ENCODE peak calls at places on chromosome 12, in five cellular contexts. One of them, this sample, is unnamed.

GRCh38 chr12:16020034-16020433 is 108.9 kb downstream of the DERA start:
- DNase-seq in CD8-positive, alpha-beta T cell: no peak
- DNase-seq in esophagus squamous epithelium: no peak
- DNase-seq in coronary artery: no peak
- DNase-seq in substantia nigra: no peak
- DNase-seq in this sample: no peak

GRCh38 chr12:116551952-116552749 is 7.0 kb upstream of the MAP1LC3B2 start:
- DNase-seq in esophagus squamous epithelium: no peak
- DNase-seq in substantia nigra: no peak
- DNase-seq in coronary artery: no peak
- DNase-seq in CD8-positive, alpha-beta T cell: no peak
- DNase-seq in this sample: no peak

GRCh38 chr12:95440401-95440800 is 33.6 kb upstream of the METAP2 start:
- DNase-seq in substantia nigra: no peak
- DNase-seq in CD8-positive, alpha-beta T cell: no peak
- DNase-seq in coronary artery: no peak
- DNase-seq in esophagus squamous epithelium: no peak
- DNase-seq in this sample: no peak

GRCh38 chr12:120470150-120470817 is 736 bp upstream of the SRSF9 start:
- DNase-seq in esophagus squamous epithelium: no peak
- DNase-seq in coronary artery: peak; percentile 74
- DNase-seq in CD8-positive, alpha-beta T cell: no peak
- DNase-seq in substantia nigra: no peak
- DNase-seq in this sample: no peak

GRCh38 chr12:117012189-117012805 is 86.9 kb downstream of the TESC start:
- DNase-seq in esophagus squamous epithelium: no peak
- DNase-seq in substantia nigra: no peak
- DNase-seq in coronary artery: no peak
- DNase-seq in CD8-positive, alpha-beta T cell: no peak
- DNase-seq in this sample: no peak

GRCh38 chr12:54364413-54364812 is at the start of gene GPR84:
- DNase-seq in CD8-positive, alpha-beta T cell: no peak
- DNase-seq in coronary artery: no peak
- DNase-seq in esophagus squamous epithelium: no peak
- DNase-seq in substantia nigra: no peak
- DNase-seq in this sample: no peak

GRCh38 chr12:47785036-47785886 is 12.2 kb downstream of the SLC48A1 start:
- DNase-seq in substantia nigra: no peak
- DNase-seq in CD8-positive, alpha-beta T cell: no peak
- DNase-seq in esophagus squamous epithelium: no peak
- DNase-seq in coronary artery: no peak
- DNase-seq in this sample: no peak

GRCh38 chr12:47987411-47988072 is 16.7 kb downstream of the COL2A1 start:
- DNase-seq in CD8-positive, alpha-beta T cell: no peak
- DNase-seq in esophagus squamous epithelium: no peak
- DNase-seq in coronary artery: no peak
- DNase-seq in substantia nigra: no peak
- DNase-seq in this sample: no peak

GRCh38 chr12:76113800-76114757 is 29.6 kb upstream of the NAP1L1 start:
- DNase-seq in esophagus squamous epithelium: no peak
- DNase-seq in substantia nigra: no peak
- DNase-seq in CD8-positive, alpha-beta T cell: no peak
- DNase-seq in coronary artery: no peak
- DNase-seq in this sample: no peak

GRCh38 chr12:53098354-53098981 is 1.0 kb downstream of the IGFBP6 start:
- DNase-seq in esophagus squamous epithelium: no peak
- DNase-seq in coronary artery: peak; percentile 89
- DNase-seq in CD8-positive, alpha-beta T cell: no peak
- DNase-seq in substantia nigra: no peak
- DNase-seq in this sample: peak; percentile 64

GRCh38 chr12:93181396-93181965 is 196.2 kb upstream of the NUDT4 start:
- DNase-seq in CD8-positive, alpha-beta T cell: no peak
- DNase-seq in coronary artery: no peak
- DNase-seq in esophagus squamous epithelium: no peak
- DNase-seq in substantia nigra: no peak
- DNase-seq in this sample: no peak

GRCh38 chr12:68939500-68939899 is 6.5 kb upstream of the CPM start:
- DNase-seq in substantia nigra: no peak
- DNase-seq in CD8-positive, alpha-beta T cell: no peak
- DNase-seq in esophagus squamous epithelium: no peak
- DNase-seq in coronary artery: no peak
- DNase-seq in this sample: no peak

GRCh38 chr12:130473266-130473665 is 135.6 kb downstream of the PIWIL1 start:
- DNase-seq in CD8-positive, alpha-beta T cell: no peak
- DNase-seq in esophagus squamous epithelium: no peak
- DNase-seq in substantia nigra: no peak
- DNase-seq in coronary artery: no peak
- DNase-seq in this sample: no peak

GRCh38 chr12:27982380-27982779 is 9.8 kb upstream of the PTHLH start:
- DNase-seq in coronary artery: no peak
- DNase-seq in esophagus squamous epithelium: no peak
- DNase-seq in substantia nigra: no peak
- DNase-seq in CD8-positive, alpha-beta T cell: no peak
- DNase-seq in this sample: no peak

GRCh38 chr12:125533434-125534029 is 468.3 kb downstream of the AACS start:
- DNase-seq in coronary artery: peak; percentile 8
- DNase-seq in esophagus squamous epithelium: no peak
- DNase-seq in substantia nigra: peak; percentile 72
- DNase-seq in CD8-positive, alpha-beta T cell: no peak
- DNase-seq in this sample: no peak

GRCh38 chr12:109502332-109502731 is 24.9 kb downstream of the UBE3B start:
- DNase-seq in CD8-positive, alpha-beta T cell: no peak
- DNase-seq in substantia nigra: no peak
- DNase-seq in coronary artery: no peak
- DNase-seq in esophagus squamous epithelium: no peak
- DNase-seq in this sample: no peak

GRCh38 chr12:20950248-20950647 is 139.7 kb downstream of the SLCO1B3 start:
- DNase-seq in coronary artery: no peak
- DNase-seq in CD8-positive, alpha-beta T cell: no peak
- DNase-seq in substantia nigra: no peak
- DNase-seq in esophagus squamous epithelium: no peak
- DNase-seq in this sample: no peak

GRCh38 chr12:19285793-19286448 is 153.4 kb upstream of the AEBP2 start:
- DNase-seq in substantia nigra: no peak
- DNase-seq in CD8-positive, alpha-beta T cell: no peak
- DNase-seq in coronary artery: no peak
- DNase-seq in esophagus squamous epithelium: no peak
- DNase-seq in this sample: no peak

GRCh38 chr12:74021937-74022336 is 515.7 kb upstream of the ATXN7L3B start:
- DNase-seq in substantia nigra: peak; percentile 38
- DNase-seq in esophagus squamous epithelium: no peak
- DNase-seq in CD8-positive, alpha-beta T cell: no peak
- DNase-seq in coronary artery: no peak
- DNase-seq in this sample: no peak

GRCh38 chr12:87217486-87217885 is 811.7 kb downstream of the C12orf50 start:
- DNase-seq in CD8-positive, alpha-beta T cell: no peak
- DNase-seq in esophagus squamous epithelium: no peak
- DNase-seq in substantia nigra: no peak
- DNase-seq in coronary artery: no peak
- DNase-seq in this sample: no peak

GRCh38 chr12:127240249-127240929 is 1026.6 kb upstream of the TMEM132C start:
- DNase-seq in coronary artery: no peak
- DNase-seq in CD8-positive, alpha-beta T cell: no peak
- DNase-seq in substantia nigra: no peak
- DNase-seq in esophagus squamous epithelium: no peak
- DNase-seq in this sample: no peak

GRCh38 chr12:78636253-78636855 is 228.2 kb upstream of the SYT1 start:
- DNase-seq in CD8-positive, alpha-beta T cell: no peak
- DNase-seq in substantia nigra: no peak
- DNase-seq in coronary artery: no peak
- DNase-seq in esophagus squamous epithelium: no peak
- DNase-seq in this sample: no peak

GRCh38 chr12:116443706-116444589 is 115.2 kb upstream of the MAP1LC3B2 start:
- DNase-seq in substantia nigra: no peak
- DNase-seq in CD8-positive, alpha-beta T cell: no peak
- DNase-seq in coronary artery: no peak
- DNase-seq in esophagus squamous epithelium: no peak
- DNase-seq in this sample: no peak

GRCh38 chr12:113719911-113720591 is 246.1 kb downstream of the RBM19 start:
- DNase-seq in esophagus squamous epithelium: no peak
- DNase-seq in CD8-positive, alpha-beta T cell: no peak
- DNase-seq in coronary artery: no peak
- DNase-seq in substantia nigra: no peak
- DNase-seq in this sample: no peak

GRCh38 chr12:92136883-92137582 is 8.6 kb downstream of the BTG1 start:
- DNase-seq in coronary artery: no peak
- DNase-seq in substantia nigra: no peak
- DNase-seq in esophagus squamous epithelium: no peak
- DNase-seq in CD8-positive, alpha-beta T cell: no peak
- DNase-seq in this sample: no peak

DNA sequence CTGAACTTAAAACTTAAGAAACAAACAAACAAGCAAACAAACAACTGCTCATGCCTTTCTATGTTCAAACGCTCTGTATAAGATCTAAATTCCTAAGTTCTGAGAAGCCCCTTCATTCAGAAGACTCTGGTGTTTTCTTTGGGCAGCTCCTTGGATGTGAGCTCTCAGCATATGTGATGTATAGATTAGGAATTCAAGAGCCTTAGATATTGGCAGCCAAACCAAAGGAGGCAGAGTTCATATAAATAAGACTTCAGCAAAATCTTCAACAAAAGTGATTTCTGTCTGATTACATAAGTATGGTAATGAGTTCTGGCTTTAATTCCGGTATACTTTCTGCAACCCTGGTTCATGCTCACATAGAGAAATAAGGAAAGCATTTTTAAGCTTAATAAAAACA is 145.6 kb downstream of the DYRK2 start:
- DNase-seq in CD8-positive, alpha-beta T cell: no peak
- DNase-seq in coronary artery: no peak
- DNase-seq in substantia nigra: no peak
- DNase-seq in esophagus squamous epithelium: no peak
- DNase-seq in this sample: no peak
- H3K27ac ChIP-seq in CD8-positive, alpha-beta T cell: no peak overlapping the region
- H3K27ac ChIP-seq in coronary artery: no peak overlapping the region
- H3K27ac ChIP-seq in substantia nigra: no peak overlapping the region
- H3K27ac ChIP-seq in esophagus squamous epithelium: no peak overlapping the region
- H3K27ac ChIP-seq in this sample: no peak overlapping the region

GRCh38 chr12:6294156-6294532 is 16.3 kb upstream of the PLEKHG6 start:
- DNase-seq in CD8-positive, alpha-beta T cell: no peak
- DNase-seq in substantia nigra: no peak
- DNase-seq in coronary artery: no peak
- DNase-seq in esophagus squamous epithelium: no peak
- DNase-seq in this sample: no peak
- H3K27ac ChIP-seq in CD8-positive, alpha-beta T cell: no peak overlapping the region
- H3K27ac ChIP-seq in substantia nigra: no peak overlapping the region
- H3K27ac ChIP-seq in coronary artery: no peak overlapping the region
- H3K27ac ChIP-seq in esophagus squamous epithelium: peak overlapping the region; percentile 88
- H3K27ac ChIP-seq in this sample: no peak overlapping the region

GRCh38 chr12:2384533-2385328 is 331.9 kb downstream of the CACNA1C start:
- DNase-seq in esophagus squamous epithelium: no peak
- DNase-seq in CD8-positive, alpha-beta T cell: no peak
- DNase-seq in coronary artery: peak; percentile 70
- DNase-seq in substantia nigra: no peak
- DNase-seq in this sample: no peak
- H3K27ac ChIP-seq in esophagus squamous epithelium: peak overlapping the region; percentile 54
- H3K27ac ChIP-seq in CD8-positive, alpha-beta T cell: no peak overlapping the region
- H3K27ac ChIP-seq in coronary artery: peak overlapping the region; percentile 81
- H3K27ac ChIP-seq in substantia nigra: no peak overlapping the region
- H3K27ac ChIP-seq in this sample: peak overlapping the region; percentile 87

GRCh38 chr12:71695782-71696181 is 9.9 kb downstream of the TMEM19 start:
- DNase-seq in coronary artery: no peak
- DNase-seq in substantia nigra: no peak
- DNase-seq in CD8-positive, alpha-beta T cell: no peak
- DNase-seq in esophagus squamous epithelium: no peak
- DNase-seq in this sample: no peak

GRCh38 chr12:71688961-71689570 is 3.2 kb downstream of the TMEM19 start:
- DNase-seq in substantia nigra: no peak
- DNase-seq in esophagus squamous epithelium: no peak
- DNase-seq in CD8-positive, alpha-beta T cell: no peak
- DNase-seq in coronary artery: no peak
- DNase-seq in this sample: no peak

GRCh38 chr12:71691504-71692129 is 5.7 kb downstream of the TMEM19 start:
- DNase-seq in esophagus squamous epithelium: no peak
- DNase-seq in CD8-positive, alpha-beta T cell: no peak
- DNase-seq in coronary artery: no peak
- DNase-seq in substantia nigra: no peak
- DNase-seq in this sample: no peak

GRCh38 chr12:71693126-71693525 is 7.2 kb downstream of the TMEM19 start:
- DNase-seq in coronary artery: no peak
- DNase-seq in esophagus squamous epithelium: no peak
- DNase-seq in CD8-positive, alpha-beta T cell: no peak
- DNase-seq in substantia nigra: no peak
- DNase-seq in this sample: no peak

GRCh38 chr12:71694099-71694820 is 8.4 kb downstream of the TMEM19 start:
- DNase-seq in coronary artery: no peak
- DNase-seq in esophagus squamous epithelium: no peak
- DNase-seq in CD8-positive, alpha-beta T cell: no peak
- DNase-seq in substantia nigra: no peak
- DNase-seq in this sample: no peak
- H3K27ac ChIP-seq in coronary artery: no peak overlapping the region
- H3K27ac ChIP-seq in esophagus squamous epithelium: peak overlapping the region; percentile 81
- H3K27ac ChIP-seq in CD8-positive, alpha-beta T cell: no peak overlapping the region
- H3K27ac ChIP-seq in substantia nigra: no peak overlapping the region
- H3K27ac ChIP-seq in this sample: no peak overlapping the region

GRCh38 chr12:6342140-6342889 is 439 bp upstream of the TNFRSF1A start:
- DNase-seq in coronary artery: no peak
- DNase-seq in esophagus squamous epithelium: no peak
- DNase-seq in CD8-positive, alpha-beta T cell: no peak
- DNase-seq in substantia nigra: no peak
- DNase-seq in this sample: no peak
- H3K27ac ChIP-seq in coronary artery: peak overlapping the region; percentile 98
- H3K27ac ChIP-seq in esophagus squamous epithelium: peak overlapping the region; percentile 100
- H3K27ac ChIP-seq in CD8-positive, alpha-beta T cell: peak overlapping the region; percentile 71
- H3K27ac ChIP-seq in substantia nigra: peak overlapping the region; percentile 90
- H3K27ac ChIP-seq in this sample: peak overlapping the region; percentile 99

GRCh38 chr12:101653503-101653902 is 43.9 kb upstream of the CHPT1 start:
- DNase-seq in coronary artery: no peak
- DNase-seq in substantia nigra: no peak
- DNase-seq in esophagus squamous epithelium: no peak
- DNase-seq in CD8-positive, alpha-beta T cell: no peak
- DNase-seq in this sample: no peak
- H3K27ac ChIP-seq in coronary artery: no peak overlapping the region
- H3K27ac ChIP-seq in substantia nigra: no peak overlapping the region
- H3K27ac ChIP-seq in esophagus squamous epithelium: no peak overlapping the region
- H3K27ac ChIP-seq in CD8-positive, alpha-beta T cell: no peak overlapping the region
- H3K27ac ChIP-seq in this sample: no peak overlapping the region

DNA sequence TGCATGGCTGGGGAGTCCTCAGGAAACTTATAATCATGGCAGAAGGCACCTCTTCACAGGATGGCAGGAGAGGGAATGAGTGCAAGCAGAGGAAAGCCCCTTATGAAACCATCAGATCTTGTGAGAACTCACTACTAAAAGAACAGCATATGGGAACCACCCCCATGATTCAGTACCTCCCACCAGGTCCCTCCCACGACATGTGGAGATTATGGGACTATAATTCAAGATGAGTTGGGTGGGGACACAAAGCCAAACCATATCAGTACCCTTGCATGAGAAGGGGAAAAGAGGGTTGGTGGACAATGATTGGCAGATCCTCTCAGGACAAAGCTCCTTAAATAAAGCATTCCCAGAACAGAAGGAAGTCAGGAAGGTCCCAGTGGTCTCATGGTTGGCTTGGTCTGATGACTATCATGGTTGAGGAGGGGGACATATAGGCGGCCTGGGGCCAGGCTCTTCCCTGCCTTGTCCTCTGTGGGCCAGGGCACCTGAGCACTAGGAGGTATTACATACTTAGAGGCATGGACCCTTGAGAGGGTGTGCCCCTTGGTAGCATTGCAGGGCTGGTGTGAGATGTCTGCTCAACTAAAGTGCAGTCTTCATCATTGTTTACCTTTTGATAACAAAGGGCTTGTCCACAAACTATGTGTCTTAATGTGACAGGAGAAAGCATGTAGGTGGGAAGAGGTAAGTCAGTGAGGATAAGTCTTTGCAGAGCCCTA is 22.2 kb downstream of the HSD17B6 start:
- DNase-seq in CD8-positive, alpha-beta T cell: no peak
- DNase-seq in esophagus squamous epithelium: no peak
- DNase-seq in coronary artery: no peak
- DNase-seq in substantia nigra: no peak
- DNase-seq in this sample: no peak
- H3K27ac ChIP-seq in CD8-positive, alpha-beta T cell: no peak overlapping the region
- H3K27ac ChIP-seq in esophagus squamous epithelium: no peak overlapping the region
- H3K27ac ChIP-seq in coronary artery: no peak overlapping the region
- H3K27ac ChIP-seq in substantia nigra: no peak overlapping the region
- H3K27ac ChIP-seq in this sample: no peak overlapping the region

This sample was measured in thoracic aorta.